ENCODE peak calls at places on chromosomes 4 and X, in ten cellular contexts. S is suprapubic skin; I is CD4-positive, CD25-positive, alpha-beta regulatory T cell; P is K562; N is tibial artery; D is heart right ventricle; Q is endothelial cell of umbilical vein; K is OCI-LY7; A is effector memory CD4-positive, alpha-beta T cell; B is lower lobe of right lung. E is an unnamed sample. For H3K4me1 and H3K9me3, the result is how much of the 10 kb centered on the place peaks cover.

GRCh38 chrX:68826113-68826980 is 2.5 kb upstream of the EFNB1 start:
- DNase-seq in N (no peak), I (no peak), D (no peak), Q (no peak), K (no peak), S (no peak), P (no peak), A (no peak), B (no peak), E (no peak)

GRCh38 chr4:138090145-138090917 is 151.8 kb downstream of the SLC7A11 start:
- DNase-seq in B (no peak), D (peak), K (peak), A (no peak), Q (peak), N (no peak), P (peak), S (no peak), I (no peak), E (peak)

GRCh38 chr4:169765845-169766244 is 8.1 kb upstream of the HPF1 start:
- DNase-seq in S (no peak), K (no peak), B (no peak), D (no peak), P (no peak), I (no peak), A (no peak), Q (no peak), N (no peak), E (no peak)

GRCh38 chr4:188779586-188779985 is 640.3 kb downstream of the TRIML1 start:
- DNase-seq in N (no peak), P (no peak), B (no peak), Q (no peak), S (no peak), K (no peak), A (no peak), D (no peak), I (no peak), E (no peak)

GRCh38 chr4:8247047-8247930 is 22.3 kb upstream of the HTRA3 start:
- DNase-seq in S (peak), B (peak), Q (no peak), I (no peak), K (no peak), N (no peak), A (no peak), P (no peak), D (peak), E (no peak)

GRCh38 chr4:46645092-46645491 is 255.2 kb upstream of the GABRA2 start:
- DNase-seq in B (no peak), A (no peak), I (no peak), S (no peak), Q (no peak), N (no peak), D (no peak), P (no peak), K (no peak), E (no peak)

GRCh38 chrX:69153060-69153730 is 12.1 kb downstream of the PJA1 start:
- DNase-seq in D (no peak), B (no peak), I (no peak), N (no peak), K (no peak), A (no peak), Q (no peak), S (no peak), P (no peak), E (no peak)

GRCh38 chr4:10753326-10753725 is 68.8 kb upstream of the CLNK start:
- DNase-seq in B (no peak), P (no peak), A (no peak), I (no peak), D (no peak), Q (no peak), S (no peak), K (no peak), N (no peak), E (no peak)

GRCh38 chr4:184898793-184899192 is 73.0 kb upstream of the ACSL1 start:
- DNase-seq in P (no peak), B (no peak), Q (no peak), I (no peak), A (no peak), K (no peak), S (no peak), D (no peak), N (no peak), E (no peak)

GRCh38 chr4:184900184-184900583 is 74.4 kb upstream of the ACSL1 start:
- DNase-seq in N (no peak), P (no peak), D (no peak), S (no peak), K (no peak), Q (no peak), A (no peak), B (no peak), I (no peak), E (no peak)

GRCh38 chr4:184896868-184897715 is 71.3 kb upstream of the ACSL1 start:
- DNase-seq in D (no peak), P (no peak), I (no peak), B (peak), S (no peak), Q (no peak), A (no peak), K (no peak), N (no peak), E (no peak)

GRCh38 chr4:184897807-184898388 is 72.1 kb upstream of the ACSL1 start:
- DNase-seq in A (no peak), P (no peak), B (no peak), N (no peak), S (no peak), D (no peak), I (no peak), K (no peak), Q (no peak), E (no peak)

DNA sequence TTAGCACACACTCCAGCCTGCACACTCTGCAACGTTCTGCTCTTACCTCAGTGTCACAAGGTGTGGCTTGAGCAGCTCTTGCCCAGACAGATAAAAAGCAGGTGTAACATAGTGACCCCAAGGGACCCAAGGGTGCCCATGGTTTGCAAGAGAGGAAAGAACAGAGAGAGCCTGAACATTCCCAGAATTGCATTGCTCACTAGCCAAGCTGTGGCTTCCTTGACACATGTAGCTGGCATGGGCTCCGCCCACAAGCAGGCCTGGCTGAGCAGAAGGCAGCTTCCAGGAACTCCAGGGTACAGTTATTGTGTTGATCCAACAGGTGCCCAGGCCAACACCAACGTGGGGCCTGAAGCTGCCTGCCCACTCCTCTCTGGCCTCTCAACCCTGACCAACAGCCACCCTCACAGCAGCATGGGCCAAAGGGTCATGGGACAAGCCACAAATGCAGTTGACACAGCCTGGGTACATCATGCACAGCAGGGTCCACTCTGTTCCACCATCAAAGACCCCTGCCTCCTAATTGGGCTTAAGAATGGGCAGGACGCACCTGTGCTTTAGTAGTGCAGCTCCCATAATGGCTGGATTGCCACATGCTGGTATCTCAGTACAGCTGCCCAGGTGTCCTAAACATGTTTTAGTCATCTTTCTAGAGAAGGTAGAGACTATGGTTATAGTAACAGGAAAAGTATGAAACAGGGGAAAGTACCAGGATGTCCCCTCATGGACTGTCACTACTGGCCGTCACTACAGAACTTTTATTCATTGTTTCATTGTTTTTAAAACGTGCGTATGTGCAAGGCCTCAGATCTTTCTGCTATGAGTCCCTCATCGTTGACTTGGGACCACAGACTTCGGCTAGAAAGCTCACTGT is 73.7 kb upstream of the ACSL1 start:
- DNase-seq in Q (no peak), I (no peak), P (no peak), D (no peak), K (no peak), A (no peak), N (no peak), B (peak), S (no peak), E (no peak)
- H3K4me1 ChIP-seq in Q (under half), I (under half), P (under half), D (under half), K (under half), A (under half), N (under half), B (under half), S (under half), E (under half)

DNA sequence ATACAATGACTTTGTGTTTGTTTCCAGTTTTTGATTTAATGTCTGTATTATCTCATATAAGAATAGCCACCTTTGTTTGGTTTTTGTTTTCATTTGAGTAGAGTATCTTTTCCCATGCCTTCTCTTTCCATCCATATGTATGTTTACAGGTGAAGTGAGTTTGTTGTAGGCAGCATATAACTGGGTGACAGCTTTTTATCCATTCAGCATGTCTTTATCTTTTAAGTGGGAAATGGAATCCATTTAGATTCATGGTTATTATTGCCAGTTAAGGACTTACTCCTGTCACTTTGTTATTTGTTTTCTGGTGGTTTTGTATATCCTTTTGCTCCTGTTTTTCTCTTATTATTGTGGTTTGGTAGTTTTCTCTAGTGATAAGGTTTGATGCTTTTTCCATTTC is 34.3 kb downstream of the SCLT1 start:
- DNase-seq in K (no peak), B (no peak), I (no peak), A (no peak), Q (no peak), S (no peak), N (no peak), D (no peak), P (no peak), E (no peak)
- H3K9me3 ChIP-seq in K (half or more), B (half or more), I (half or more), A (under half), Q (under half), S (under half), N (half or more), D (under half), P (under half), E (under half)

GRCh38 chr4:42628740-42629139 is 28.2 kb downstream of the ATP8A1 start:
- DNase-seq in K (no peak), Q (no peak), D (no peak), B (peak), S (no peak), A (no peak), I (no peak), P (no peak), N (no peak), E (no peak)

GRCh38 chr4:42630908-42631307 is 26.0 kb downstream of the ATP8A1 start:
- DNase-seq in Q (no peak), P (no peak), I (no peak), B (no peak), K (no peak), A (no peak), D (no peak), S (no peak), N (no peak), E (no peak)

GRCh38 chr4:42626629-42627028 is 30.3 kb downstream of the ATP8A1 start:
- DNase-seq in A (no peak), P (no peak), D (no peak), B (no peak), Q (no peak), S (no peak), K (no peak), N (no peak), I (no peak), E (no peak)

GRCh38 chr4:42625366-42625765 is 31.5 kb downstream of the ATP8A1 start:
- DNase-seq in N (no peak), S (no peak), B (no peak), P (no peak), I (no peak), D (no peak), A (no peak), Q (no peak), K (no peak), E (no peak)

DNA sequence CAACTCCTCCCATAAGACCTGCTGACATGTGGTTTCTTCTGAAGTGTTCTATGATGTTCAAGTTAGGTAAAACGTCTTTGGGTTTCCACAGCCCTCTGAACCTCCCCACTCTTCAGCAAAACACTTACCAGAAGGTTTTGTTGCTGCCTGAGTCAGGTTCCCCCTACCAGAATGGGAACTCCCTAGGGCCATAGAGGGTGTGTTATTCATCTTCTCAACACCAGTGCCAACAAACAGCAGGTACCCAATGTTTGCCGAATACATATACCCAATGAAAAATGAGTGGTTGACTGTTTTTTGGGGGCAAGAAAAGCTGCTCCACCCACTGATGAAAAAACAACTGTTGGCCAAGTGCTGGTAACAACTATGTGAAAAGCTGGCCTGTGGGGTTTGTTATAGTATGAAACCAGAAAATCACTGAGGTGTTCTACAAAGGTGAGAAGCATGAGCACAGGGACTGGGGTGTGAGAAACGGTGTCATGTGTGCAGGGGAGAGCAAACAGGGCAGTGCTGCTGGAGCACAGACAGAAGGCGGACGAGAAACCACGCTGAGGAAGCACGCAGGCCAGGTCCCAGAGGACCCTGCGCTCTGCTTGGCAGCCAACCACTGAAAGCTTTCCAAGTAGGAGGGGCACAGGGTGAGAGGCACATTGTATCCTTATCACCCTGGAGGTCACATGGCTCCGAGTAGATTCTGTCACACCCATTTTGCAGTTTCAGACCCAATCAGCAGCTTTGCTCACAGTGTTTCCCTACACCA is 28.8 kb downstream of the ATP8A1 start:
- DNase-seq in N (peak), K (peak), I (peak), P (no peak), S (peak), D (peak), A (no peak), B (no peak), Q (no peak), E (no peak)
- H3K4me3 ChIP-seq in N (no peak), K (peak), I (peak), P (no peak), S (no peak), D (no peak), A (no peak), B (no peak), Q (no peak), E (no peak)

DNA sequence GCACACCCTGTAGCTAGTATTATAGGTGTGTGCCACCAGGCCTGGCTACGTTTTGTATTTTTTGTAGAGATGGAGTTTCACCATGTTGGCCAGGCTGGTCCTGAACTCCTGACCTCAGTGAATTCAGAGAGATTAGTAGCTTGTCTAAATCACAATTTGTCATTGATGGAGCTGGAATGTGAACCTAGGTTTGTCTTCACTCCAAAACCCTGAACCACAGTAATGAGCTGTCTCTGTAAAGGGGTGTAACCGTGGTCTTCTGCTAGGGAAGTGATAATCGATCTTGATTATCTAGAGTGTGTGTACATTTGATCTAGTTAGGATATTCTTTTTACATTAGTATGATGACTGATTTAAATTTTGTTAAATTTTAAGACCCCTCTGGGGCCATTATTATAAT is 8.3 kb downstream of the ARHGAP10 start:
- DNase-seq in Q (no peak), S (no peak), P (no peak), I (no peak), N (no peak), B (no peak), A (no peak), D (no peak), K (no peak), E (no peak)
- H3K4me1 ChIP-seq in Q (under half), S (under half), P (under half), I (under half), N (under half), B (under half), A (under half), D (under half), K (under half), E (half or more)

GRCh38 chr4:252065-252601 is 53.1 kb downstream of the ZNF732 start:
- DNase-seq in S (no peak), D (no peak), N (no peak), I (no peak), K (no peak), B (no peak), A (no peak), Q (no peak), P (no peak), E (no peak)
- H3K9me3 ChIP-seq in S (half or more), D (half or more), N (half or more), I (half or more), K (half or more), B (half or more), A (under half), Q (under half), P (under half), E (under half)

DNA sequence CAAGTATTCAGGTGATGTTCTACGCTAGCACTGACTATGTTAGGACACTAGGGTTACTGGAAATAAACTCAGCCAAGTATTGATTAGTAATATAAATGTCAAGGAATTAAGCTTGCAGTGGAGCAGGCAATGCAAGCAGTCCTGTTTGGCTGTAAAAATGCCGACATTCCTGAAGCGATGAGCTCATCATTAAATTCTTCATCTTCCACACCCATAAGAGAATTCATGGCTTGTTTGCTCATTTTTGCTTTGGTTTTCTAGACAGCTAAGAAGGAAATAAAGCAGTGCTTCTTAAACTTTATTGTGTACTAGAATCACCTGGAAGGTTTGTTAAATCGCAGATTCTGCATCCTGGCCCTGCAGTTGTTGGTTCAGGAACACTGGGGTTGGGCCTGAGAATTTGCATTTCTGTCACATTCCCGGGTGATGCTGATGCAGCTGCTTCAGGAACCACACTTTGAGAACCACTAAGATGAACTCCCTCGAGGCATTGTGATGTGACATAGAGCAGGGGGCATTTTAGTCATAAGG is 17.8 kb downstream of the ANXA3 start:
- DNase-seq in I (no peak), P (no peak), K (no peak), N (no peak), B (no peak), S (no peak), D (no peak), Q (peak), A (no peak), E (peak)
- H3K4me3 ChIP-seq in I (no peak), P (no peak), K (no peak), N (no peak), B (no peak), S (no peak), D (no peak), Q (no peak), A (no peak), E (no peak)

GRCh38 chr4:51851090-51851936 is 8.4 kb downstream of the DCUN1D4 start:
- DNase-seq in S (no peak), B (no peak), I (no peak), N (no peak), P (peak), A (no peak), K (peak), Q (no peak), D (no peak), E (no peak)

GRCh38 chr4:51855270-51855669 is 12.3 kb downstream of the DCUN1D4 start:
- DNase-seq in A (no peak), I (no peak), Q (no peak), P (no peak), D (no peak), S (no peak), B (no peak), K (no peak), N (no peak), E (no peak)

GRCh38 chr4:51851937-51852290 is 9.0 kb downstream of the DCUN1D4 start:
- DNase-seq in S (no peak), I (no peak), N (no peak), K (no peak), D (no peak), P (no peak), Q (no peak), B (no peak), A (no peak), E (no peak)

GRCh38 chr4:51855751-51856150 is 12.8 kb downstream of the DCUN1D4 start:
- DNase-seq in I (no peak), N (no peak), P (no peak), B (no peak), K (no peak), A (no peak), Q (no peak), D (no peak), S (no peak), E (no peak)

GRCh38 chr4:51853027-51853682 is 10.2 kb downstream of the DCUN1D4 start:
- DNase-seq in D (peak), B (no peak), I (no peak), P (peak), Q (peak), A (no peak), N (no peak), S (no peak), K (no peak), E (no peak)
- H3K4me1 ChIP-seq in D (under half), B (under half), I (under half), P (under half), Q (under half), A (under half), N (under half), S (under half), K (under half), E (under half)

DNA sequence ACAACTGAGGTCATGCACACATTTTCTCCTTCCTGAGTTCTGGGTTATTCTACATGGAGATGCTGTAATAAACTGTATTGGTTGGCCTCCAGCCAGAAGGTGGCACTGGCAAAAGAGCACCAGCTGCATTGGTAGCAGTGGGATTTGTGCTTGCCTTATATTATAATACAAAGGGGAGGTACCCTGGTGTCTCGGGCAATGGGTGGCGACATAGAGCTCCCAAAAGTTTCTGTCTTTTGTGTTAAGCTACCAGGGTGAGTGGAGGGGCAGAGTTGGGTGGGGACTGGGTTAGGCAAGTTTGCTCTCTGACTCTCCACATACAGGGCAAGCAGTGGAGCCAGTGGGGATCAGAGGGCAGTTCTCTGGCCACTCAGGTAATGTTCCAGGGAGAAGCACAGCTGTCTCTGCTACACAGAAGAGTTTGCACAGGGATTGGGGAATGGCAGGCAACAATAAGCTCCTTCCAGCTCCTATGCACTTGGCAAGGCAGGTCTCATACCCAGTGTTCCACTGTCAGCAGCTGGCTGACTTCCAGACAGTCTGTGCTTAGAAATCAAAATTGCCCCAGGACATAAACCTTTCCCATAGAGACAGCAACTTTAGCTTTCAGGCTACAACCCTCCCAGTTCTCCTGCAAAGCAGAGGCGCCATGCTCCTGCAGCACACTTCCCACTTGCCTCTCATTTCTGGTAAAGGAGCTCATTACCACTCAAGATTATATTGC is 463.9 kb upstream of the PCDH7 start:
- DNase-seq in P (no peak), Q (no peak), A (no peak), S (no peak), B (no peak), D (no peak), K (no peak), I (no peak), N (no peak), E (no peak)
- H3K9me3 ChIP-seq in P (under half), Q (under half), A (under half), S (under half), B (under half), D (under half), K (under half), I (under half), N (under half), E (under half)